ENCODE peak calls at places on chromosomes 3 and 15, in seven cellular contexts. One of them, this sample, is unnamed.

GRCh38 chr3:129082026-129082425 is 21.4 kb downstream of the GP9 start:
- DNase-seq in uterus: no peak
- DNase-seq in NCI-H510A treated with DMSO at 0.1 percent for 48 hours: no peak
- DNase-seq in BJ: no peak
- DNase-seq in stimulated activated naive CD8-positive, alpha-beta T cell treated with anti-CD3 and anti-CD28 coated beads, Interleukin-15, amount 100 ng/mL, for 72 hours: no peak
- DNase-seq in globus pallidus: no peak
- DNase-seq in activated CD4-positive, alpha-beta T cell treated with anti-CD3 and anti-CD28 coated beads, Interleukin-2, amount 10 ng/mL, durations not matched to agents 7 days and 5 days: no peak
- DNase-seq in this sample: no peak

GRCh38 chr3:44032487-44032886 is 209.2 kb upstream of the TOPAZ1 start:
- DNase-seq in BJ: no peak
- DNase-seq in uterus: no peak
- DNase-seq in globus pallidus: no peak
- DNase-seq in stimulated activated naive CD8-positive, alpha-beta T cell treated with anti-CD3 and anti-CD28 coated beads, Interleukin-15, amount 100 ng/mL, for 72 hours: no peak
- DNase-seq in NCI-H510A treated with DMSO at 0.1 percent for 48 hours: no peak
- DNase-seq in activated CD4-positive, alpha-beta T cell treated with anti-CD3 and anti-CD28 coated beads, Interleukin-2, amount 10 ng/mL, durations not matched to agents 7 days and 5 days: no peak
- DNase-seq in this sample: no peak

GRCh38 chr3:44104668-44105321 is 136.9 kb upstream of the TOPAZ1 start:
- DNase-seq in uterus: no peak
- DNase-seq in BJ: peak; percentile 13
- DNase-seq in NCI-H510A treated with DMSO at 0.1 percent for 48 hours: no peak
- DNase-seq in stimulated activated naive CD8-positive, alpha-beta T cell treated with anti-CD3 and anti-CD28 coated beads, Interleukin-15, amount 100 ng/mL, for 72 hours: peak; percentile 57
- DNase-seq in globus pallidus: no peak
- DNase-seq in activated CD4-positive, alpha-beta T cell treated with anti-CD3 and anti-CD28 coated beads, Interleukin-2, amount 10 ng/mL, durations not matched to agents 7 days and 5 days: peak; percentile 56
- DNase-seq in this sample: no peak

GRCh38 chr15:64443747-64444621 is 16.4 kb upstream of the ZNF609 start:
- DNase-seq in BJ: peak; percentile 46
- DNase-seq in activated CD4-positive, alpha-beta T cell treated with anti-CD3 and anti-CD28 coated beads, Interleukin-2, amount 10 ng/mL, durations not matched to agents 7 days and 5 days: peak; percentile 13
- DNase-seq in NCI-H510A treated with DMSO at 0.1 percent for 48 hours: no peak
- DNase-seq in stimulated activated naive CD8-positive, alpha-beta T cell treated with anti-CD3 and anti-CD28 coated beads, Interleukin-15, amount 100 ng/mL, for 72 hours: peak; percentile 31
- DNase-seq in uterus: peak; percentile 36
- DNase-seq in globus pallidus: no peak
- DNase-seq in this sample: peak; percentile 45

GRCh38 chr3:182148360-182148759 is 436.6 kb downstream of the SOX2 start:
- DNase-seq in NCI-H510A treated with DMSO at 0.1 percent for 48 hours: peak; percentile 25
- DNase-seq in activated CD4-positive, alpha-beta T cell treated with anti-CD3 and anti-CD28 coated beads, Interleukin-2, amount 10 ng/mL, durations not matched to agents 7 days and 5 days: no peak
- DNase-seq in BJ: no peak
- DNase-seq in stimulated activated naive CD8-positive, alpha-beta T cell treated with anti-CD3 and anti-CD28 coated beads, Interleukin-15, amount 100 ng/mL, for 72 hours: no peak
- DNase-seq in uterus: no peak
- DNase-seq in globus pallidus: no peak
- DNase-seq in this sample: no peak

GRCh38 chr3:111768571-111769100 is 90.4 kb upstream of the PHLDB2 start:
- DNase-seq in NCI-H510A treated with DMSO at 0.1 percent for 48 hours: no peak
- DNase-seq in globus pallidus: no peak
- DNase-seq in uterus: no peak
- DNase-seq in BJ: peak; percentile 42
- DNase-seq in activated CD4-positive, alpha-beta T cell treated with anti-CD3 and anti-CD28 coated beads, Interleukin-2, amount 10 ng/mL, durations not matched to agents 7 days and 5 days: no peak
- DNase-seq in stimulated activated naive CD8-positive, alpha-beta T cell treated with anti-CD3 and anti-CD28 coated beads, Interleukin-15, amount 100 ng/mL, for 72 hours: no peak
- DNase-seq in this sample: no peak

GRCh38 chr3:180631317-180631716 is 29.4 kb downstream of the TTC14 start:
- DNase-seq in activated CD4-positive, alpha-beta T cell treated with anti-CD3 and anti-CD28 coated beads, Interleukin-2, amount 10 ng/mL, durations not matched to agents 7 days and 5 days: no peak
- DNase-seq in uterus: no peak
- DNase-seq in globus pallidus: no peak
- DNase-seq in BJ: no peak
- DNase-seq in NCI-H510A treated with DMSO at 0.1 percent for 48 hours: no peak
- DNase-seq in stimulated activated naive CD8-positive, alpha-beta T cell treated with anti-CD3 and anti-CD28 coated beads, Interleukin-15, amount 100 ng/mL, for 72 hours: no peak
- DNase-seq in this sample: no peak

GRCh38 chr3:108564564-108564963 is 24.7 kb downstream of the CIP2A start:
- DNase-seq in globus pallidus: no peak
- DNase-seq in NCI-H510A treated with DMSO at 0.1 percent for 48 hours: no peak
- DNase-seq in BJ: no peak
- DNase-seq in activated CD4-positive, alpha-beta T cell treated with anti-CD3 and anti-CD28 coated beads, Interleukin-2, amount 10 ng/mL, durations not matched to agents 7 days and 5 days: no peak
- DNase-seq in uterus: no peak
- DNase-seq in stimulated activated naive CD8-positive, alpha-beta T cell treated with anti-CD3 and anti-CD28 coated beads, Interleukin-15, amount 100 ng/mL, for 72 hours: no peak
- DNase-seq in this sample: no peak

GRCh38 chr3:161038725-161039124 is 66.4 kb downstream of the B3GALNT1 start:
- DNase-seq in BJ: no peak
- DNase-seq in NCI-H510A treated with DMSO at 0.1 percent for 48 hours: no peak
- DNase-seq in activated CD4-positive, alpha-beta T cell treated with anti-CD3 and anti-CD28 coated beads, Interleukin-2, amount 10 ng/mL, durations not matched to agents 7 days and 5 days: no peak
- DNase-seq in globus pallidus: no peak
- DNase-seq in uterus: no peak
- DNase-seq in stimulated activated naive CD8-positive, alpha-beta T cell treated with anti-CD3 and anti-CD28 coated beads, Interleukin-15, amount 100 ng/mL, for 72 hours: no peak
- DNase-seq in this sample: no peak

GRCh38 chr3:69305011-69305410 is 80.9 kb downstream of the FRMD4B start:
- DNase-seq in uterus: no peak
- DNase-seq in globus pallidus: no peak
- DNase-seq in BJ: no peak
- DNase-seq in activated CD4-positive, alpha-beta T cell treated with anti-CD3 and anti-CD28 coated beads, Interleukin-2, amount 10 ng/mL, durations not matched to agents 7 days and 5 days: no peak
- DNase-seq in NCI-H510A treated with DMSO at 0.1 percent for 48 hours: no peak
- DNase-seq in stimulated activated naive CD8-positive, alpha-beta T cell treated with anti-CD3 and anti-CD28 coated beads, Interleukin-15, amount 100 ng/mL, for 72 hours: no peak
- DNase-seq in this sample: no peak

GRCh38 chr3:179973024-179973423 is 63.7 kb downstream of the PEX5L start:
- DNase-seq in BJ: no peak
- DNase-seq in stimulated activated naive CD8-positive, alpha-beta T cell treated with anti-CD3 and anti-CD28 coated beads, Interleukin-15, amount 100 ng/mL, for 72 hours: no peak
- DNase-seq in uterus: no peak
- DNase-seq in activated CD4-positive, alpha-beta T cell treated with anti-CD3 and anti-CD28 coated beads, Interleukin-2, amount 10 ng/mL, durations not matched to agents 7 days and 5 days: no peak
- DNase-seq in globus pallidus: peak; percentile 84
- DNase-seq in NCI-H510A treated with DMSO at 0.1 percent for 48 hours: peak; percentile 18
- DNase-seq in this sample: no peak

GRCh38 chr15:80697316-80697715 is 2.2 kb downstream of the ABHD17C start:
- DNase-seq in stimulated activated naive CD8-positive, alpha-beta T cell treated with anti-CD3 and anti-CD28 coated beads, Interleukin-15, amount 100 ng/mL, for 72 hours: no peak
- DNase-seq in NCI-H510A treated with DMSO at 0.1 percent for 48 hours: no peak
- DNase-seq in BJ: no peak
- DNase-seq in globus pallidus: no peak
- DNase-seq in uterus: no peak
- DNase-seq in activated CD4-positive, alpha-beta T cell treated with anti-CD3 and anti-CD28 coated beads, Interleukin-2, amount 10 ng/mL, durations not matched to agents 7 days and 5 days: no peak
- DNase-seq in this sample: no peak

GRCh38 chr3:9467451-9467850 is 70.0 kb downstream of the SETD5 start:
- DNase-seq in globus pallidus: no peak
- DNase-seq in BJ: no peak
- DNase-seq in activated CD4-positive, alpha-beta T cell treated with anti-CD3 and anti-CD28 coated beads, Interleukin-2, amount 10 ng/mL, durations not matched to agents 7 days and 5 days: no peak
- DNase-seq in NCI-H510A treated with DMSO at 0.1 percent for 48 hours: no peak
- DNase-seq in stimulated activated naive CD8-positive, alpha-beta T cell treated with anti-CD3 and anti-CD28 coated beads, Interleukin-15, amount 100 ng/mL, for 72 hours: no peak
- DNase-seq in uterus: no peak
- DNase-seq in this sample: no peak

GRCh38 chr3:13346481-13347389 is 73.4 kb downstream of the NUP210 start:
- DNase-seq in stimulated activated naive CD8-positive, alpha-beta T cell treated with anti-CD3 and anti-CD28 coated beads, Interleukin-15, amount 100 ng/mL, for 72 hours: peak; percentile 64
- DNase-seq in NCI-H510A treated with DMSO at 0.1 percent for 48 hours: peak; percentile 83
- DNase-seq in globus pallidus: no peak
- DNase-seq in activated CD4-positive, alpha-beta T cell treated with anti-CD3 and anti-CD28 coated beads, Interleukin-2, amount 10 ng/mL, durations not matched to agents 7 days and 5 days: peak; percentile 85
- DNase-seq in BJ: no peak
- DNase-seq in uterus: no peak
- DNase-seq in this sample: no peak

GRCh38 chr15:42413914-42414313 is 54.6 kb downstream of the CAPN3 start:
- DNase-seq in NCI-H510A treated with DMSO at 0.1 percent for 48 hours: no peak
- DNase-seq in BJ: no peak
- DNase-seq in activated CD4-positive, alpha-beta T cell treated with anti-CD3 and anti-CD28 coated beads, Interleukin-2, amount 10 ng/mL, durations not matched to agents 7 days and 5 days: no peak
- DNase-seq in uterus: no peak
- DNase-seq in globus pallidus: no peak
- DNase-seq in stimulated activated naive CD8-positive, alpha-beta T cell treated with anti-CD3 and anti-CD28 coated beads, Interleukin-15, amount 100 ng/mL, for 72 hours: no peak
- DNase-seq in this sample: no peak